ENCODE peak calls at places on chromosomes 12 and 14, in five cellular contexts. K is activated CD4-positive, alpha-beta memory T cell treated with anti-CD3 and anti-CD28 coated beads for 36 hours; U is HuH-7.5; L is stimulated activated CD4-positive, alpha-beta T cell treated with anti-CD3 and anti-CD28 coated beads, TNF-alpha, amount 100 ng/mL, for 24 hours; C is stimulated activated CD8-positive, alpha-beta memory T cell treated with anti-CD3 and anti-CD28 coated beads, Interleukin-4, amount 100 ng/mL, for 24 hours. W is an unnamed sample.

GRCh38 chr14:75577724-75578098 is 709 bp upstream of the FLVCR2 start:
- DNase-seq in K (peak), U (peak), L (peak), C (peak), W (peak)

GRCh38 chr14:25074112-25074511 is 24.2 kb upstream of the STXBP6 start:
- DNase-seq in K (no peak), U (no peak), L (no peak), C (no peak), W (no peak)

GRCh38 chr14:84750763-84751554 is 779.0 kb upstream of the FLRT2 start:
- DNase-seq in K (no peak), U (no peak), L (no peak), C (no peak), W (no peak)

GRCh38 chr14:22303589-22304195 is 285.3 kb downstream of the DAD1 start:
- DNase-seq in K (no peak), U (no peak), L (no peak), C (no peak), W (no peak)

GRCh38 chr12:118549506-118550109 is 173.3 kb downstream of the SUDS3 start:
- DNase-seq in K (no peak), U (no peak), L (no peak), C (no peak), W (no peak)

GRCh38 chr12:25322918-25323773 is 72.4 kb upstream of the KRAS start:
- DNase-seq in K (no peak), U (no peak), L (no peak), C (no peak), W (no peak)

GRCh38 chr12:71664411-71665108 is 459 bp downstream of the THAP2 start:
- DNase-seq in K (no peak), U (no peak), L (no peak), C (no peak), W (no peak)

GRCh38 chr12:79454338-79454777 is 236.4 kb downstream of the PAWR start:
- DNase-seq in K (no peak), U (no peak), L (no peak), C (no peak), W (no peak)

GRCh38 chr14:100069161-100069800 is 4.1 kb downstream of the EVL start:
- DNase-seq in K (peak), U (no peak), L (no peak), C (no peak), W (no peak)

GRCh38 chr12:107352347-107353081 is 259.2 kb upstream of the CRY1 start:
- DNase-seq in K (peak), U (no peak), L (no peak), C (no peak), W (no peak)

GRCh38 chr12:57475271-57476161 is 4.2 kb downstream of the ARHGAP9 start:
- DNase-seq in K (peak), U (no peak), L (no peak), C (no peak), W (no peak)

GRCh38 chr12:92608418-92609091 is 94.2 kb upstream of the PLEKHG7 start:
- DNase-seq in K (no peak), U (peak), L (no peak), C (no peak), W (peak)

GRCh38 chr12:116736962-116737773 is 701 bp downstream of the SPRING1 start:
- DNase-seq in K (peak), U (no peak), L (no peak), C (no peak), W (peak)

GRCh38 chr12:65826513-65827171 is 2.4 kb downstream of the HMGA2 start:
- DNase-seq in K (no peak), U (peak), L (no peak), C (no peak), W (no peak)

GRCh38 chr14:105862581-105863239 is 336.3 kb downstream of the TMEM121 start:
- DNase-seq in K (peak), U (no peak), L (no peak), C (no peak), W (no peak)

GRCh38 chr12:66600805-66601392 is 78.0 kb downstream of the GRIP1 start:
- DNase-seq in K (no peak), U (no peak), L (no peak), C (no peak), W (no peak)

GRCh38 chr14:53924754-53925153 is 31.9 kb downstream of the BMP4 start:
- DNase-seq in K (no peak), U (no peak), L (no peak), C (no peak), W (no peak)

GRCh38 chr12:107730942-107731341 is 30.0 kb downstream of the PRDM4 start:
- DNase-seq in K (no peak), U (no peak), L (no peak), C (no peak), W (no peak)

GRCh38 chr12:88870000-88870737 is 289.9 kb upstream of the KITLG start:
- DNase-seq in K (no peak), U (no peak), L (no peak), C (no peak), W (no peak)

GRCh38 chr14:105102893-105103292 is 37.7 kb upstream of the GPR132 start:
- DNase-seq in K (no peak), U (no peak), L (no peak), C (no peak), W (no peak)